ENCODE peak calls at places on chromosomes 12 and 14, in four cellular contexts. W, O, Q and E are unnamed samples.

GRCh38 chr12:88424791-88425730 is 155.2 kb downstream of the KITLG start:
- DNase-seq in W (no peak), O (no peak), Q (no peak), E (no peak)

GRCh38 chr12:80183939-80184338 is 84.6 kb downstream of the OTOGL start:
- DNase-seq in W (no peak), O (no peak), Q (no peak), E (peak; percentile 85)

GRCh38 chr12:108861878-108862587 is 4.7 kb upstream of the SSH1 start:
- DNase-seq in W (no peak), O (no peak), Q (no peak), E (no peak)

GRCh38 chr12:31989987-31990386 is 30.8 kb downstream of the RESF1 start:
- DNase-seq in W (no peak), O (no peak), Q (no peak), E (no peak)

GRCh38 chr12:47905313-47905730 is 528 bp upstream of the VDR start:
- DNase-seq in W (peak; percentile 80), O (no peak), Q (no peak), E (no peak)

GRCh38 chr12:108634225-108634795 is 616 bp upstream of the SELPLG start:
- DNase-seq in W (no peak), O (no peak), Q (no peak), E (no peak)

GRCh38 chr12:19277707-19278106 is 148.2 kb downstream of the PLEKHA5 start:
- DNase-seq in W (no peak), O (no peak), Q (no peak), E (no peak)

GRCh38 chr12:70154960-70155589 is 88.2 kb upstream of the CNOT2 start:
- DNase-seq in W (no peak), O (no peak), Q (no peak), E (no peak)

GRCh38 chr12:22477166-22477893 is 67.0 kb downstream of the C2CD5 start:
- DNase-seq in W (no peak), O (no peak), Q (peak; percentile 88), E (peak; percentile 80)

GRCh38 chr12:52082026-52082667 is 2.6 kb downstream of the SMIM41 start:
- DNase-seq in W (no peak), O (no peak), Q (peak; percentile 79), E (peak; percentile 87)

GRCh38 chr12:12582193-12582881 is 19.7 kb upstream of the DUSP16 start:
- DNase-seq in W (no peak), O (no peak), Q (no peak), E (no peak)

GRCh38 chr12:12613334-12613733 is 1.7 kb downstream of the CREBL2 start:
- DNase-seq in W (no peak), O (no peak), Q (peak; percentile 7), E (no peak)

GRCh38 chr14:60981626-60982455 is 796 bp downstream of the SLC38A6 start:
- DNase-seq in W (peak; percentile 11), O (no peak), Q (peak; percentile 87), E (peak; percentile 88)

GRCh38 chr14:101817511-101818001 is 56.0 kb downstream of the PPP2R5C start:
- DNase-seq in W (no peak), O (no peak), Q (no peak), E (no peak)

GRCh38 chr12:4169522-4169921 is 104.0 kb upstream of the CCND2 start:
- DNase-seq in W (no peak), O (no peak), Q (no peak), E (peak; percentile 16)

GRCh38 chr12:12723681-12724420 is 6.7 kb downstream of the CDKN1B start:
- DNase-seq in W (peak; percentile 76), O (no peak), Q (peak; percentile 26), E (peak; percentile 60)

GRCh38 chr14:99734406-99735051 is 50.4 kb downstream of the CYP46A1 start:
- DNase-seq in W (no peak), O (no peak), Q (no peak), E (no peak)

GRCh38 chr12:113874999-113875561 is 91.0 kb downstream of the RBM19 start:
- DNase-seq in W (no peak), O (no peak), Q (peak; percentile 26), E (peak; percentile 61)

GRCh38 chr12:119870462-119870861 is 6.7 kb downstream of the CIT start:
- DNase-seq in W (no peak), O (no peak), Q (peak; percentile 63), E (peak; percentile 34)

GRCh38 chr12:26761775-26762174 is 71.2 kb downstream of the ITPR2 start:
- DNase-seq in W (no peak), O (no peak), Q (no peak), E (no peak)
- H3K4me3 ChIP-seq in W (no peak overlapping the region), O (no peak overlapping the region), Q (no peak overlapping the region), E (no peak overlapping the region)

GRCh38 chr14:78754059-78754458 is 583.9 kb downstream of the NRXN3 start:
- DNase-seq in W (no peak), O (no peak), Q (no peak), E (no peak)

GRCh38 chr14:78752789-78753188 is 582.6 kb downstream of the NRXN3 start:
- DNase-seq in W (no peak), O (no peak), Q (no peak), E (no peak)

GRCh38 chr14:78762331-78762730 is 592.2 kb downstream of the NRXN3 start:
- DNase-seq in W (no peak), O (no peak), Q (no peak), E (no peak)

GRCh38 chr14:78763746-78764145 is 593.6 kb downstream of the NRXN3 start:
- DNase-seq in W (no peak), O (no peak), Q (no peak), E (no peak)

DNA sequence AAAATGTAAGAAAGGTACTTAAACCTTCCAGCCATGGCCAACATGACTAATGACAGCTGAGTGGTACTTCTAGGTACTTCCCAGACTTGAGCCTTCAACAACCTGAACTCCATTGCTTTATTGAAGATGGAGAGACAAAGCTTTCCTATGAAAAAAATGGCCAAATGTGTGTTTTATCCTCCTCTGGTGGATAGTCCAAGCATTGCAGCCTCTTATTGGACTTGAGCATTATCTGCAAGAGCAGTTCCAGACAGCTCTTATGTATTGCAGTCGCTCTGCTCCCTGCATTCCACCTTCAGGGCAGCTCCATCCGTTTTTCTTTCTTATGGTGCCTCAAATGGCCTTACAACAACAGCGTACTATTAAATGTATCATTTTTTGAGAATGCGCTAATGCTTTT is 588.2 kb downstream of the NRXN3 start:
- DNase-seq in W (peak; percentile 37), O (no peak), Q (peak; percentile 31), E (peak; percentile 10)
- TF ChIP-seq CTCF in W (peak; percentile 57), O (no peak), Q (peak; percentile 59), E (peak; percentile 40)

GRCh38 chr14:103692871-103693270 is 22.4 kb downstream of the XRCC3 start:
- DNase-seq in W (no peak), O (no peak), Q (no peak), E (no peak)
- H3K4me3 ChIP-seq in W (no peak overlapping the region), O (no peak overlapping the region), Q (no peak overlapping the region), E (no peak overlapping the region)

GRCh38 chr14:68564236-68564825 is 228.5 kb downstream of the ZFP36L1 start:
- DNase-seq in W (no peak), O (no peak), Q (no peak), E (no peak)
- TF ChIP-seq CTCF in W (no peak), O (no peak), Q (no peak), E (no peak)

GRCh38 chr12:130714091-130714590 is 2.0 kb downstream of the RIMBP2 start:
- DNase-seq in W (peak; percentile 60), O (no peak), Q (no peak), E (no peak)
- H3K4me3 ChIP-seq in W (peak overlapping the region; percentile 60), O (peak overlapping the region; percentile 38), Q (no peak overlapping the region), E (no peak overlapping the region)

GRCh38 chr12:1632702-1633101 is 3.7 kb downstream of the WNT5B start:
- DNase-seq in W (no peak), O (no peak), Q (no peak), E (no peak)

GRCh38 chr12:1634149-1634548 is 5.1 kb downstream of the WNT5B start:
- DNase-seq in W (no peak), O (no peak), Q (no peak), E (no peak)

GRCh38 chr12:1635656-1636055 is 6.6 kb downstream of the WNT5B start:
- DNase-seq in W (no peak), O (no peak), Q (no peak), E (no peak)

GRCh38 chr12:1633459-1633858 is 4.4 kb downstream of the WNT5B start:
- DNase-seq in W (no peak), O (no peak), Q (no peak), E (no peak)

DNA sequence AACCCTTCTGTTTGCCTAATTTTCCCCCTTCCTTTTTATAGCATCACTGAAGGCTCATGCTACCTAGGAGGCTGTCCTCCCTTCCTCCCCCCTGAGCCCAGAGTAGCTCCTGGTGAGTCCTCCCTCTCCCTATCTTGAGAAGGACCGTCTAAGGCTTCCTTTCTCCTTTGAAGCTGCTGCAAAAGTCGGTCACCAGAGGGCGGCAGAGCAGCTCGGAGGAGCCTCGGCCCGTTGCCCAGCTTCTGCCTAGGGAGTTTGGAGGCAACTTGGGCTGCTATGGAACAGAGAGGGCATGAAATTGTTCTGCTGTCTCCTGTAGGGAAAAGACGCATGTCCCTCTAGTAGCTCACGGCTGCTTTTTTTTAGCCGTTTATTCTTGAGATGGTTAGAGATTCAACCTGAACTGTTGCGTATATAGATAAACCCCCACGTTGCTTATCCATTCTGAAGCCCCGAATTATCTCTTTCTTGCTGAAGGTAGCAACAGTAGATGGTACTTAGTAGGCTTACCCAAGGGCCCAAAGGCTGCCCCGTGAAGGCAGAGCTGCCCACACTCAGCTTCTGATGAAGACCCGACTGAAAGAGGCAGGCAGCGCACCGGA is 5.7 kb downstream of the WNT5B start:
- DNase-seq in W (peak; percentile 83), O (no peak), Q (peak; percentile 81), E (peak; percentile 68)
- TF ChIP-seq CTCF in W (peak; percentile 84), O (peak; percentile 78), Q (peak; percentile 96), E (peak; percentile 88)

GRCh38 chr12:26884765-26885576 is 52.0 kb upstream of the ITPR2 start:
- DNase-seq in W (peak; percentile 73), O (peak; percentile 15), Q (peak; percentile 85), E (peak; percentile 82)
- H3K4me3 ChIP-seq in W (no peak overlapping the region), O (no peak overlapping the region), Q (no peak overlapping the region), E (no peak overlapping the region)

DNA sequence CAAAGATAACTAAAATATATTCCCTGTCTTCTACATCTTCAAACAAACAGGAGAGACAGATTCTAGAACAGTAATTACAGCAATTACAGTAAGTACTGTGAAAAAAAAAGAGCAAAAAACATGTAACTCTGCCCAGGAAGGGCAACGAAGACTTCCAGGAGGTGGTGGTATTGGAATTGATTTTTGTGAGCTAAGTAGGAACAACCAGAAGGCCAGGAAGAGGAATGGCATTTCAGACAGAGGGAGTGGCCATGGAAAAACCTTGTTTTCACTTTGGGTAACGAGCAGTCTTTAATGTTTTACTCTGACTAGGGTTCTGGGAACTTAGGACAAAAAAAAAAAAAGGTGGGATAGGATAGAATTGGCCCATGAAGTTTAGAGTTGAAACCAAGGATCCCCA is 196.3 kb upstream of the PLEKHG7 start:
- DNase-seq in W (no peak), O (no peak), Q (no peak), E (peak; percentile 33)
- TF ChIP-seq CTCF in W (no peak), O (no peak), Q (no peak), E (no peak)